ENCODE peak calls at places on chromosomes 11 and 22, in four cellular contexts. One of them, this sample, is unnamed.
A peak's percentile ranks its signal among the peaks of the same experiment; 100 is the strongest.

GRCh38 chr22:46737105-46737975 is 712 bp downstream of the CERK start:
- DNase-seq in WTC11: peak; percentile 58
- DNase-seq in SK-N-SH: no peak
- DNase-seq in K562: peak; percentile 34
- DNase-seq in this sample: peak; percentile 66

GRCh38 chr11:88543902-88544655 is 206.5 kb upstream of the CTSC start:
- DNase-seq in WTC11: peak; percentile 85
- DNase-seq in SK-N-SH: peak; percentile 48
- DNase-seq in K562: peak; percentile 85
- DNase-seq in this sample: peak; percentile 86

GRCh38 chr22:26320469-26320868 is 108.6 kb upstream of the ASPHD2 start:
- DNase-seq in WTC11: no peak
- DNase-seq in SK-N-SH: no peak
- DNase-seq in K562: no peak
- DNase-seq in this sample: no peak

GRCh38 chr22:37176464-37177061 is 11.5 kb downstream of the C1QTNF6 start:
- DNase-seq in WTC11: no peak
- DNase-seq in SK-N-SH: peak; percentile 79
- DNase-seq in K562: no peak
- DNase-seq in this sample: no peak

GRCh38 chr11:121524233-121524631 is 71.5 kb upstream of the SORL1-AS1 start:
- DNase-seq in WTC11: no peak
- DNase-seq in SK-N-SH: peak; percentile 57
- DNase-seq in K562: no peak
- DNase-seq in this sample: no peak

GRCh38 chr22:46490538-46490937 is 46.9 kb downstream of the CELSR1 start:
- DNase-seq in WTC11: no peak
- DNase-seq in SK-N-SH: no peak
- DNase-seq in K562: no peak
- DNase-seq in this sample: no peak

GRCh38 chr11:114397349-114397982 is 2.8 kb downstream of the C11orf71 start:
- DNase-seq in WTC11: no peak
- DNase-seq in SK-N-SH: no peak
- DNase-seq in K562: no peak
- DNase-seq in this sample: no peak

GRCh38 chr11:70158757-70159389 is 44.2 kb upstream of the FADD start:
- DNase-seq in WTC11: no peak
- DNase-seq in SK-N-SH: no peak
- DNase-seq in K562: no peak
- DNase-seq in this sample: no peak

GRCh38 chr11:132895340-132895739 is 637.0 kb downstream of the OPCML start:
- DNase-seq in WTC11: no peak
- DNase-seq in SK-N-SH: no peak
- DNase-seq in K562: no peak
- DNase-seq in this sample: no peak

GRCh38 chr11:117143390-117143789 is 697 bp upstream of the PAFAH1B2 start:
- DNase-seq in WTC11: no peak
- DNase-seq in SK-N-SH: peak; percentile 59
- DNase-seq in K562: peak; percentile 79
- DNase-seq in this sample: no peak

GRCh38 chr11:73143126-73143838 is 1.2 kb upstream of the FCHSD2 start:
- DNase-seq in WTC11: no peak
- DNase-seq in SK-N-SH: peak; percentile 33
- DNase-seq in K562: peak; percentile 73
- DNase-seq in this sample: no peak

GRCh38 chr11:125460275-125460674 is 35.8 kb downstream of the FEZ1 start:
- DNase-seq in WTC11: no peak
- DNase-seq in SK-N-SH: no peak
- DNase-seq in K562: no peak
- DNase-seq in this sample: no peak

GRCh38 chr11:19351426-19351825 is 110.7 kb upstream of the E2F8 start:
- DNase-seq in WTC11: no peak
- DNase-seq in SK-N-SH: no peak
- DNase-seq in K562: no peak
- DNase-seq in this sample: no peak

DNA sequence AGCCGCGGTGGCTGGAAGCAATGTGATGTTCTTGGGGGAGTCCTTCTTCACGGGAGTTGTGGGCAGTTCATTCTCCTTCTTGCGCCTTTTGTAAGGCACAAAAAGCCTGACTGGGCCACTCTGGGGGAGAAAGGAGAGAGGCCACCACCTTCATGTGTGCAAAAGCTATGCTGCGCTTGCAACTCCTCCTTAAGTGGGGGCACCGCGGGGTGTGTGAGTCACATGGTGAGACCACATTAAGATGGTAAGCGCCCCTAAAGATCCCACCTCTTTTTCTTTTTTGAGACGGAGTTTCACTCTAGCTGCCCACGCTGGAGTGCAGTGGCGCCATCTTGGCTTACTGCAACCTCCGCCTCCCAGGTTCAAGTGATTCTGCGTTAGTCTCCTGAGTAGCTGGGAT is 14.1 kb downstream of the DEAF1 start:
- DNase-seq in WTC11: no peak
- DNase-seq in SK-N-SH: no peak
- DNase-seq in K562: no peak
- DNase-seq in this sample: no peak
- TF ChIP-seq TEAD4 in WTC11: no peak
- TF ChIP-seq TEAD4 in SK-N-SH: no peak
- TF ChIP-seq TEAD4 in K562: no peak
- TF ChIP-seq TEAD4 in this sample: no peak

GRCh38 chr11:17381156-17381555 is 7.3 kb downstream of the KCNJ11 start:
- DNase-seq in WTC11: no peak
- DNase-seq in SK-N-SH: no peak
- DNase-seq in K562: no peak
- DNase-seq in this sample: no peak
- TF ChIP-seq TEAD4 in WTC11: no peak
- TF ChIP-seq TEAD4 in SK-N-SH: no peak
- TF ChIP-seq TEAD4 in K562: no peak
- TF ChIP-seq TEAD4 in this sample: no peak

DNA sequence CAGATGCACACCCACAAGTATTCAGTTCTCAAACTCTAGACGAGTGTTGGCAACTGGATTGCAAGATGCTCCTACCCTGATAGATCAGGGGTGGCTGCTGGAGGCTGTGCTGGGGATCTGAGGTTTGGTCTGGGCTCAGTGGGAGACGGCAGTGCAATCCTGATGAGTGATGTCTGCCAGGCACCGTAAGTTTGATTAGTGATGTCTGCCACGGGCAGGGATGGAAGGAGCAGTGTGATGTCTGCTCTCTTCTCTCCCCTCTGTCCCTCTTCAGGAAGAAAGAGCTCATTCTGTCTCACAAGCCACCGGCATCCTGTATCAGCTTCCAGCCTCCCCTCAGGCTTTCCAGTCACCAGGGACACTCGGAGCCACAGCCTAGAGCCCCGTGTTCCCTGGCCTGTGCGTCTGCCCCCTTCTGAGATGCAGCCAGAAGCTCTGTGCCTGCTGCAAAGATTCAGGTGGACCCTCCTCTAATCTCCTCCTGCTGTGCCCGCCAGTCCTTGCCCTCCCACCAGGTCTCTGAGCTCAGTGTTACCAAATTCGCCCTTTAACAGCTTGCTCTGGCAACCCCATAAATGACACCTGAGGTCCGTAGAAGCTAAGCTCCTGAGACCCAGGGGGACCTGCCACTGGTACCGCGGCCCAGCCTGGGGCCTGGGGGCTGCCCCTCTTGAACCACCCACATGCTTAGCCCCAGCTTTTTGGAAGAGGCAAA is 19.9 kb downstream of the TP53I11 start:
- DNase-seq in WTC11: no peak
- DNase-seq in SK-N-SH: no peak
- DNase-seq in K562: no peak
- DNase-seq in this sample: no peak
- TF ChIP-seq TEAD4 in WTC11: no peak
- TF ChIP-seq TEAD4 in SK-N-SH: no peak
- TF ChIP-seq TEAD4 in K562: no peak
- TF ChIP-seq TEAD4 in this sample: no peak

DNA sequence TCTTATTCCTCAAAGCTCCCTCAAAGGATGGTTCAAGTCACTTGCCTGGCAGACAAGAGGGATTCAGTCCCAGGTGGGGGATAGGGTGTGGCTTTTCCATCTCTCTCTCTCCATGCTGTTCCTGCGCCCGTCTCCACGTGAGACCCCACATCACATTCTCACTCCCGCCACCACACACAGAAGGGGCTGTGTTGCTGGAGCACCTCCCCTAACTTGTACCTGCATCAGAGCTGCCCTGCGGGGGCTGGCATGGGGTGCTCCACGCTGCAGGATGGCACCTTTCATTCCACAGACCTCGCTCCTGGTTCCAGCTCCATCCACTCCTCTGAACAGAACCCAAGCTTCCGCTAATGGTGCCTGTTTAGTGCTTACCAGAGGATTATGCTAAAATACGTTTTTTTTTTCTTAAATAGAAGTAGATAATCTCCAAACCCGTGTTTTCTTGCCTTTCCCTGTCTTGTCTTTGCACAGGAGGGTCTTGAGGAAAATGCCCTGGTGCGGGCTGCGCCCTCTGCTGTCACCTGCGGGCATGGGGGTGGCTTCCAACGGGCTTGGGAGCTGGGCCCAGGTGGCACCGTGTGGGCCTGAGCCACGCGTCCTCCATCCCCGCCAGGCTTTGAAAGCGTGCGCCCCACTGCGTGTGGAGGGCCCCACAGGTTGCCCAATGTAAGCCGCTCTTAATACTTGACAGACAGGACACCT is 985.6 kb downstream of the BRD1 start:
- DNase-seq in WTC11: no peak
- DNase-seq in SK-N-SH: no peak
- DNase-seq in K562: no peak
- DNase-seq in this sample: no peak
- TF ChIP-seq TEAD4 in WTC11: no peak
- TF ChIP-seq TEAD4 in SK-N-SH: no peak
- TF ChIP-seq TEAD4 in K562: no peak
- TF ChIP-seq TEAD4 in this sample: no peak